ENCODE peak calls at places on chromosomes 13 and 19, in six cellular contexts. One of them, this sample, is unnamed.
A peak's percentile ranks its signal among the peaks of the same experiment; 100 is the strongest.

GRCh38 chr13:31469377-31469776 is 269.6 kb downstream of the B3GLCT start:
- DNase-seq in OCI-LY7: no peak
- DNase-seq in nephron progenitor cell: no peak
- DNase-seq in left ventricle myocardium inferior: no peak
- DNase-seq in upper lobe of left lung: no peak
- DNase-seq in retinal pigment epithelial cell: no peak
- DNase-seq in this sample: no peak

GRCh38 chr19:18385675-18386542 is at the start of gene GDF15:
- DNase-seq in left ventricle myocardium inferior: peak; percentile 61
- DNase-seq in nephron progenitor cell: peak; percentile 64
- DNase-seq in retinal pigment epithelial cell: no peak
- DNase-seq in OCI-LY7: peak; percentile 42
- DNase-seq in upper lobe of left lung: peak; percentile 90
- DNase-seq in this sample: no peak

GRCh38 chr19:1416014-1416841 is 8.8 kb downstream of the DAZAP1 start:
- DNase-seq in left ventricle myocardium inferior: no peak
- DNase-seq in retinal pigment epithelial cell: no peak
- DNase-seq in OCI-LY7: no peak
- DNase-seq in nephron progenitor cell: no peak
- DNase-seq in upper lobe of left lung: no peak
- DNase-seq in this sample: no peak

GRCh38 chr13:44974056-44974798 is 15.0 kb downstream of the NUFIP1 start:
- DNase-seq in left ventricle myocardium inferior: no peak
- DNase-seq in nephron progenitor cell: no peak
- DNase-seq in upper lobe of left lung: peak; percentile 54
- DNase-seq in retinal pigment epithelial cell: no peak
- DNase-seq in OCI-LY7: no peak
- DNase-seq in this sample: no peak

GRCh38 chr13:110301606-110302131 is 5.3 kb downstream of the COL4A1 start:
- DNase-seq in OCI-LY7: no peak
- DNase-seq in retinal pigment epithelial cell: no peak
- DNase-seq in nephron progenitor cell: no peak
- DNase-seq in left ventricle myocardium inferior: no peak
- DNase-seq in upper lobe of left lung: no peak
- DNase-seq in this sample: no peak

GRCh38 chr13:27359203-27359821 is 65.1 kb upstream of the GTF3A start:
- DNase-seq in nephron progenitor cell: peak; percentile 75
- DNase-seq in upper lobe of left lung: peak; percentile 60
- DNase-seq in OCI-LY7: peak; percentile 75
- DNase-seq in left ventricle myocardium inferior: peak; percentile 53
- DNase-seq in retinal pigment epithelial cell: no peak
- DNase-seq in this sample: peak; percentile 39

GRCh38 chr13:59476376-59476775 is 687.4 kb downstream of the DIAPH3 start:
- DNase-seq in left ventricle myocardium inferior: no peak
- DNase-seq in OCI-LY7: no peak
- DNase-seq in upper lobe of left lung: no peak
- DNase-seq in retinal pigment epithelial cell: no peak
- DNase-seq in nephron progenitor cell: no peak
- DNase-seq in this sample: no peak

GRCh38 chr19:50384685-50385535 is 763 bp downstream of the POLD1 start:
- DNase-seq in retinal pigment epithelial cell: no peak
- DNase-seq in nephron progenitor cell: no peak
- DNase-seq in OCI-LY7: no peak
- DNase-seq in upper lobe of left lung: no peak
- DNase-seq in left ventricle myocardium inferior: no peak
- DNase-seq in this sample: no peak

GRCh38 chr19:42284641-42285341 is 15.7 kb downstream of the CIC start:
- DNase-seq in retinal pigment epithelial cell: no peak
- DNase-seq in OCI-LY7: peak; percentile 51
- DNase-seq in nephron progenitor cell: no peak
- DNase-seq in left ventricle myocardium inferior: no peak
- DNase-seq in upper lobe of left lung: no peak
- DNase-seq in this sample: no peak

GRCh38 chr13:30569901-30570576 is 47.7 kb upstream of the USPL1 start:
- DNase-seq in nephron progenitor cell: no peak
- DNase-seq in retinal pigment epithelial cell: peak; percentile 60
- DNase-seq in OCI-LY7: no peak
- DNase-seq in left ventricle myocardium inferior: no peak
- DNase-seq in upper lobe of left lung: no peak
- DNase-seq in this sample: no peak

GRCh38 chr13:39603424-39603947 is 493 bp upstream of the LHFPL6 start:
- DNase-seq in OCI-LY7: no peak
- DNase-seq in nephron progenitor cell: peak; percentile 26
- DNase-seq in upper lobe of left lung: no peak
- DNase-seq in left ventricle myocardium inferior: no peak
- DNase-seq in retinal pigment epithelial cell: no peak
- DNase-seq in this sample: no peak

GRCh38 chr13:66994097-66994496 is 236.0 kb downstream of the PCDH9 start:
- DNase-seq in OCI-LY7: peak; percentile 90
- DNase-seq in retinal pigment epithelial cell: peak; percentile 36
- DNase-seq in nephron progenitor cell: peak; percentile 75
- DNase-seq in left ventricle myocardium inferior: peak; percentile 45
- DNase-seq in upper lobe of left lung: peak; percentile 72
- DNase-seq in this sample: no peak

GRCh38 chr19:34120846-34121639 is 51.3 kb upstream of the LSM14A start:
- DNase-seq in nephron progenitor cell: no peak
- DNase-seq in OCI-LY7: peak; percentile 59
- DNase-seq in retinal pigment epithelial cell: no peak
- DNase-seq in upper lobe of left lung: no peak
- DNase-seq in left ventricle myocardium inferior: no peak
- DNase-seq in this sample: peak; percentile 30

GRCh38 chr19:5115771-5116202 is 146.9 kb downstream of the KDM4B start:
- DNase-seq in OCI-LY7: no peak
- DNase-seq in nephron progenitor cell: no peak
- DNase-seq in retinal pigment epithelial cell: no peak
- DNase-seq in upper lobe of left lung: no peak
- DNase-seq in left ventricle myocardium inferior: no peak
- DNase-seq in this sample: no peak

GRCh38 chr19:49997709-49998108 is 27.5 kb downstream of the VRK3 start:
- DNase-seq in upper lobe of left lung: no peak
- DNase-seq in left ventricle myocardium inferior: no peak
- DNase-seq in retinal pigment epithelial cell: no peak
- DNase-seq in nephron progenitor cell: peak; percentile 26
- DNase-seq in OCI-LY7: peak; percentile 68
- DNase-seq in this sample: no peak

GRCh38 chr13:86446311-86446710 is 647.1 kb upstream of the SLITRK6 start:
- DNase-seq in OCI-LY7: no peak
- DNase-seq in nephron progenitor cell: peak; percentile 8
- DNase-seq in retinal pigment epithelial cell: no peak
- DNase-seq in upper lobe of left lung: no peak
- DNase-seq in left ventricle myocardium inferior: no peak
- DNase-seq in this sample: no peak

GRCh38 chr19:33487901-33488817 is 33.4 kb downstream of the PEPD start:
- DNase-seq in OCI-LY7: no peak
- DNase-seq in left ventricle myocardium inferior: no peak
- DNase-seq in retinal pigment epithelial cell: no peak
- DNase-seq in upper lobe of left lung: no peak
- DNase-seq in nephron progenitor cell: no peak
- DNase-seq in this sample: no peak

GRCh38 chr13:93903909-93904308 is 575.6 kb downstream of the DCT start:
- DNase-seq in OCI-LY7: no peak
- DNase-seq in retinal pigment epithelial cell: no peak
- DNase-seq in left ventricle myocardium inferior: no peak
- DNase-seq in upper lobe of left lung: no peak
- DNase-seq in nephron progenitor cell: no peak
- DNase-seq in this sample: no peak

GRCh38 chr19:35213678-35214632 is 14.6 kb downstream of the FAM187B start:
- DNase-seq in OCI-LY7: peak; percentile 93
- DNase-seq in nephron progenitor cell: no peak
- DNase-seq in left ventricle myocardium inferior: peak; percentile 35
- DNase-seq in upper lobe of left lung: peak; percentile 89
- DNase-seq in retinal pigment epithelial cell: peak; percentile 90
- DNase-seq in this sample: peak; percentile 71

GRCh38 chr19:13887039-13887438 is 10.1 kb downstream of the NANOS3 start:
- DNase-seq in left ventricle myocardium inferior: no peak
- DNase-seq in upper lobe of left lung: no peak
- DNase-seq in retinal pigment epithelial cell: no peak
- DNase-seq in nephron progenitor cell: no peak
- DNase-seq in OCI-LY7: no peak
- DNase-seq in this sample: peak; percentile 75

GRCh38 chr13:51425410-51426042 is 27.3 kb downstream of the INTS6 start:
- DNase-seq in nephron progenitor cell: no peak
- DNase-seq in retinal pigment epithelial cell: peak; percentile 5
- DNase-seq in OCI-LY7: no peak
- DNase-seq in upper lobe of left lung: no peak
- DNase-seq in left ventricle myocardium inferior: no peak
- DNase-seq in this sample: no peak

GRCh38 chr13:60090579-60090978 is 73.1 kb downstream of the DIAPH3 start:
- DNase-seq in retinal pigment epithelial cell: no peak
- DNase-seq in upper lobe of left lung: no peak
- DNase-seq in nephron progenitor cell: no peak
- DNase-seq in left ventricle myocardium inferior: no peak
- DNase-seq in OCI-LY7: no peak
- DNase-seq in this sample: no peak

GRCh38 chr19:16368385-16369305 is 44.0 kb downstream of the KLF2 start:
- DNase-seq in left ventricle myocardium inferior: no peak
- DNase-seq in nephron progenitor cell: no peak
- DNase-seq in retinal pigment epithelial cell: no peak
- DNase-seq in OCI-LY7: no peak
- DNase-seq in upper lobe of left lung: no peak
- DNase-seq in this sample: no peak

GRCh38 chr13:27559714-27560113 is 60.6 kb downstream of the LNX2 start:
- DNase-seq in OCI-LY7: no peak
- DNase-seq in left ventricle myocardium inferior: no peak
- DNase-seq in nephron progenitor cell: no peak
- DNase-seq in retinal pigment epithelial cell: no peak
- DNase-seq in upper lobe of left lung: no peak
- DNase-seq in this sample: peak; percentile 40

GRCh38 chr13:19586904-19587634 is 25.7 kb upstream of the TPTE2 start:
- DNase-seq in retinal pigment epithelial cell: no peak
- DNase-seq in OCI-LY7: peak; percentile 79
- DNase-seq in upper lobe of left lung: peak; percentile 47
- DNase-seq in left ventricle myocardium inferior: no peak
- DNase-seq in nephron progenitor cell: no peak
- DNase-seq in this sample: peak; percentile 42

GRCh38 chr13:106143930-106144709 is 391.3 kb downstream of the EFNB2 start:
- DNase-seq in left ventricle myocardium inferior: no peak
- DNase-seq in nephron progenitor cell: no peak
- DNase-seq in upper lobe of left lung: no peak
- DNase-seq in retinal pigment epithelial cell: no peak
- DNase-seq in OCI-LY7: no peak
- DNase-seq in this sample: no peak

GRCh38 chr13:39422845-39423565 is 180.0 kb downstream of the LHFPL6 start:
- DNase-seq in left ventricle myocardium inferior: no peak
- DNase-seq in retinal pigment epithelial cell: no peak
- DNase-seq in OCI-LY7: no peak
- DNase-seq in nephron progenitor cell: no peak
- DNase-seq in upper lobe of left lung: no peak
- DNase-seq in this sample: no peak

GRCh38 chr13:41007359-41008118 is 11.6 kb downstream of the ELF1 start:
- DNase-seq in left ventricle myocardium inferior: no peak
- DNase-seq in retinal pigment epithelial cell: no peak
- DNase-seq in upper lobe of left lung: no peak
- DNase-seq in OCI-LY7: peak; percentile 75
- DNase-seq in nephron progenitor cell: no peak
- DNase-seq in this sample: no peak

DNA sequence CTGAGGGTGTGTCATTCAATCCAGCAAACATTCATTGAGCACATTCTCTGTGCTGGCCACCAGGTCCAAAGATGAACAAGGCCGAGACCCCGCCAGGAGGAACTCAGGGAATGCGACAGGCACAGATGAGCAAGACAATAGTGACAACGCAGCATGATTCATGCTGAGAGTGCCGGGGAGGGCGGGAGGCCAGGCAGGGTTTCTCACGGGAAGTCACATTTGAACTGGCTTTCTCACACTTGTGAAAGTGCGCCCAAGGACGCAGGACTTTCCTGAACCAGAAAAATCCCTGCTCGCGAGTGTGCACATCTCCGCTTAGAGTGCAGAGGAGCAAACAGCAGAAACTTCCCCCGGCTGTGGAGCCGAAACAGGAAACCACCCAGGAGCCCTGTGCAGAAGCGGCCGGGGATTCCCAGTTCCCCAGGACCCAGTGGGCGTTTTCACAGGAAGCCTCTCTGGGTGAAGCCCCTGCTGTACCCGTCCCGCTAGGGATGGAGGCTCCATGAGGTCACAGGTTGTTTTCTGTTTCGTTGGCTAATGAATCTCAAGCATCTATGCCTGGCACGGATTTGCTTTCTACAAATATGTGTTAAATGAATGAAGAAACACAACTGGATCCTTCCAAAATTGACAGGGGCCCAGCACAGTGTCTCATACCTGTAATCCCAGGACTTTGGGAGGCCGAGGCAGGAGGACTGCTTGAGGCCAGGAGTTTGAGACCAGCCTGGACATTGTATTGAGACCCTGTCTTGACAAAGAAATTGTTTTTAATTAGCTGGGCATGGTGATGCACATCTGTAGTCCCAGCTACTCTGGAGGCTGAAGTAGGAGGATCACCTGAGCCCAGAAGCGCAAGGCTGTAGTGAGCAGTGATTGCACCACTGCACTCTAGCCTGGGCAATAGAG is 68.4 kb upstream of the TM9SF2 start:
- DNase-seq in left ventricle myocardium inferior: peak; percentile 65
- DNase-seq in retinal pigment epithelial cell: no peak
- DNase-seq in upper lobe of left lung: peak; percentile 78
- DNase-seq in OCI-LY7: peak; percentile 28
- DNase-seq in nephron progenitor cell: peak; percentile 51
- DNase-seq in this sample: peak; percentile 81
- TF ChIP-seq CTCF in left ventricle myocardium inferior: no peak
- TF ChIP-seq CTCF in retinal pigment epithelial cell: no peak
- TF ChIP-seq CTCF in upper lobe of left lung: no peak
- TF ChIP-seq CTCF in OCI-LY7: no peak
- TF ChIP-seq CTCF in nephron progenitor cell: no peak
- TF ChIP-seq CTCF in this sample: no peak

DNA sequence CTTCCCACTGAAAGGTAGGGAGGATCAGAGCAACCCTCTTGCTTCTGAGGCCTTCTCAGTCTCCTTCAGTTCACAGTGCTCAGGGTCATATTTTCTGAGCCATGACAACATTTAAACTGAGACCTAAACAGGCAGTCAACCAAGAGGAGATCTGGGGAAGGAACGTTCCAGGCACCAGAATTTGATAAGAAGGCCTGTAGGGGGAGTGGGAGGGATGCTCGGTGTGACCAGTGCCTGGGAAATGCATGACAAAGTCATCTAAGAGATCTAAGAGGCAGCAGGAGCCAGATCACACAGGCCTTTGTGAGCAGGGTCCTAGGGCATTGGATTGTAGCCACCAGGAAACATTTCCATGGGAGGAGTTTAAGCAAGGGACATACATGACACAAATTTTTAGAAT is 71.6 kb downstream of the SHISA2 start:
- DNase-seq in retinal pigment epithelial cell: peak; percentile 17
- DNase-seq in left ventricle myocardium inferior: no peak
- DNase-seq in upper lobe of left lung: no peak
- DNase-seq in OCI-LY7: peak; percentile 17
- DNase-seq in nephron progenitor cell: peak; percentile 33
- DNase-seq in this sample: no peak
- TF ChIP-seq CTCF in retinal pigment epithelial cell: peak; percentile 50
- TF ChIP-seq CTCF in left ventricle myocardium inferior: peak; percentile 43
- TF ChIP-seq CTCF in upper lobe of left lung: no peak
- TF ChIP-seq CTCF in OCI-LY7: peak; percentile 47
- TF ChIP-seq CTCF in nephron progenitor cell: peak; percentile 41
- TF ChIP-seq CTCF in this sample: no peak

GRCh38 chr13:70098669-70099068 is 9.0 kb upstream of the ATXN8OS start:
- DNase-seq in left ventricle myocardium inferior: no peak
- DNase-seq in OCI-LY7: no peak
- DNase-seq in retinal pigment epithelial cell: no peak
- DNase-seq in nephron progenitor cell: no peak
- DNase-seq in upper lobe of left lung: no peak
- DNase-seq in this sample: no peak
- TF ChIP-seq CTCF in left ventricle myocardium inferior: peak; percentile 45
- TF ChIP-seq CTCF in OCI-LY7: peak; percentile 69
- TF ChIP-seq CTCF in retinal pigment epithelial cell: peak; percentile 54
- TF ChIP-seq CTCF in nephron progenitor cell: peak; percentile 49
- TF ChIP-seq CTCF in upper lobe of left lung: no peak
- TF ChIP-seq CTCF in this sample: no peak

GRCh38 chr19:40858109-40858508 is 7.9 kb upstream of the CYP2A6 start:
- DNase-seq in left ventricle myocardium inferior: no peak
- DNase-seq in OCI-LY7: no peak
- DNase-seq in upper lobe of left lung: no peak
- DNase-seq in nephron progenitor cell: no peak
- DNase-seq in retinal pigment epithelial cell: no peak
- DNase-seq in this sample: no peak
- TF ChIP-seq CTCF in left ventricle myocardium inferior: no peak
- TF ChIP-seq CTCF in OCI-LY7: no peak
- TF ChIP-seq CTCF in upper lobe of left lung: no peak
- TF ChIP-seq CTCF in nephron progenitor cell: no peak
- TF ChIP-seq CTCF in retinal pigment epithelial cell: no peak
- TF ChIP-seq CTCF in this sample: no peak

This sample was measured in natural killer cell.